ENCODE peak calls at places on chromosomes 1 and 21, in seven cellular contexts. One of them, this sample, is unnamed.

GRCh38 chr1:88237026-88237425 is 447.0 kb upstream of the PKN2 start:
- DNase-seq in uterus: no peak
- DNase-seq in CD8-positive, alpha-beta memory T cell: no peak
- DNase-seq in activated CD8-positive, alpha-beta memory T cell treated with anti-CD3 and anti-CD28 coated beads for 24 hours: no peak
- DNase-seq in GM20000: no peak
- DNase-seq in NCI-H2081: no peak
- DNase-seq in germinal center: no peak
- DNase-seq in this sample: no peak

GRCh38 chr1:77282866-77283539 is 1.2 kb downstream of the AK5 start:
- DNase-seq in uterus: no peak
- DNase-seq in CD8-positive, alpha-beta memory T cell: peak
- DNase-seq in activated CD8-positive, alpha-beta memory T cell treated with anti-CD3 and anti-CD28 coated beads for 24 hours: peak
- DNase-seq in GM20000: peak
- DNase-seq in NCI-H2081: peak
- DNase-seq in germinal center: no peak
- DNase-seq in this sample: no peak

GRCh38 chr1:22777658-22778057 is 67.0 kb downstream of the EPHB2 start:
- DNase-seq in uterus: no peak
- DNase-seq in CD8-positive, alpha-beta memory T cell: no peak
- DNase-seq in activated CD8-positive, alpha-beta memory T cell treated with anti-CD3 and anti-CD28 coated beads for 24 hours: no peak
- DNase-seq in GM20000: no peak
- DNase-seq in NCI-H2081: no peak
- DNase-seq in germinal center: no peak
- DNase-seq in this sample: no peak

GRCh38 chr1:165403835-165404482 is 41.0 kb downstream of the RXRG start:
- DNase-seq in uterus: no peak
- DNase-seq in CD8-positive, alpha-beta memory T cell: no peak
- DNase-seq in activated CD8-positive, alpha-beta memory T cell treated with anti-CD3 and anti-CD28 coated beads for 24 hours: no peak
- DNase-seq in GM20000: peak
- DNase-seq in NCI-H2081: peak
- DNase-seq in germinal center: peak
- DNase-seq in this sample: peak

GRCh38 chr1:220491891-220492290 is 36.0 kb upstream of the MARK1 start:
- DNase-seq in uterus: no peak
- DNase-seq in CD8-positive, alpha-beta memory T cell: no peak
- DNase-seq in activated CD8-positive, alpha-beta memory T cell treated with anti-CD3 and anti-CD28 coated beads for 24 hours: no peak
- DNase-seq in GM20000: no peak
- DNase-seq in NCI-H2081: no peak
- DNase-seq in germinal center: no peak
- DNase-seq in this sample: no peak

GRCh38 chr1:153945131-153945794 is 1.3 kb downstream of the DENND4B start:
- DNase-seq in uterus: no peak
- DNase-seq in CD8-positive, alpha-beta memory T cell: peak
- DNase-seq in activated CD8-positive, alpha-beta memory T cell treated with anti-CD3 and anti-CD28 coated beads for 24 hours: peak
- DNase-seq in GM20000: peak
- DNase-seq in NCI-H2081: no peak
- DNase-seq in germinal center: peak
- DNase-seq in this sample: peak

GRCh38 chr1:91894036-91894761 is 8.2 kb upstream of the TGFBR3 start:
- DNase-seq in uterus: no peak
- DNase-seq in CD8-positive, alpha-beta memory T cell: no peak
- DNase-seq in activated CD8-positive, alpha-beta memory T cell treated with anti-CD3 and anti-CD28 coated beads for 24 hours: peak
- DNase-seq in GM20000: no peak
- DNase-seq in NCI-H2081: no peak
- DNase-seq in germinal center: no peak
- DNase-seq in this sample: no peak

GRCh38 chr1:233025156-233025555 is 74.7 kb downstream of the NTPCR start:
- DNase-seq in uterus: no peak
- DNase-seq in CD8-positive, alpha-beta memory T cell: no peak
- DNase-seq in activated CD8-positive, alpha-beta memory T cell treated with anti-CD3 and anti-CD28 coated beads for 24 hours: no peak
- DNase-seq in GM20000: peak
- DNase-seq in NCI-H2081: no peak
- DNase-seq in germinal center: peak
- DNase-seq in this sample: peak

GRCh38 chr1:81157686-81158085 is 643.0 kb upstream of the ADGRL2 start:
- DNase-seq in uterus: no peak
- DNase-seq in CD8-positive, alpha-beta memory T cell: no peak
- DNase-seq in activated CD8-positive, alpha-beta memory T cell treated with anti-CD3 and anti-CD28 coated beads for 24 hours: no peak
- DNase-seq in GM20000: no peak
- DNase-seq in NCI-H2081: no peak
- DNase-seq in germinal center: no peak
- DNase-seq in this sample: no peak

GRCh38 chr1:222654849-222655248 is 37.0 kb downstream of the MIA3 start:
- DNase-seq in uterus: no peak
- DNase-seq in CD8-positive, alpha-beta memory T cell: peak
- DNase-seq in activated CD8-positive, alpha-beta memory T cell treated with anti-CD3 and anti-CD28 coated beads for 24 hours: peak
- DNase-seq in GM20000: peak
- DNase-seq in NCI-H2081: no peak
- DNase-seq in germinal center: peak
- DNase-seq in this sample: peak

GRCh38 chr21:42049578-42050430 is 21.3 kb upstream of the UMODL1 start:
- DNase-seq in uterus: no peak
- DNase-seq in CD8-positive, alpha-beta memory T cell: no peak
- DNase-seq in activated CD8-positive, alpha-beta memory T cell treated with anti-CD3 and anti-CD28 coated beads for 24 hours: no peak
- DNase-seq in GM20000: no peak
- DNase-seq in NCI-H2081: no peak
- DNase-seq in germinal center: no peak
- DNase-seq in this sample: no peak

GRCh38 chr1:153649867-153650235 is 8.7 kb upstream of the SNAPIN start:
- DNase-seq in uterus: no peak
- DNase-seq in CD8-positive, alpha-beta memory T cell: no peak
- DNase-seq in activated CD8-positive, alpha-beta memory T cell treated with anti-CD3 and anti-CD28 coated beads for 24 hours: no peak
- DNase-seq in GM20000: no peak
- DNase-seq in NCI-H2081: peak
- DNase-seq in germinal center: no peak
- DNase-seq in this sample: no peak

GRCh38 chr1:6313382-6314265 is 52.7 kb upstream of the GPR153 start:
- DNase-seq in uterus: no peak
- DNase-seq in CD8-positive, alpha-beta memory T cell: no peak
- DNase-seq in activated CD8-positive, alpha-beta memory T cell treated with anti-CD3 and anti-CD28 coated beads for 24 hours: no peak
- DNase-seq in GM20000: no peak
- DNase-seq in NCI-H2081: no peak
- DNase-seq in germinal center: no peak
- DNase-seq in this sample: no peak

GRCh38 chr1:25486602-25487001 is 55.9 kb downstream of the MACO1 start:
- DNase-seq in uterus: no peak
- DNase-seq in CD8-positive, alpha-beta memory T cell: no peak
- DNase-seq in activated CD8-positive, alpha-beta memory T cell treated with anti-CD3 and anti-CD28 coated beads for 24 hours: no peak
- DNase-seq in GM20000: no peak
- DNase-seq in NCI-H2081: no peak
- DNase-seq in germinal center: no peak
- DNase-seq in this sample: no peak

This sample was measured in GM10248.